ENCODE peak calls at places on chromosomes 5 and 9, in six cellular contexts. H is epithelial cell of esophagus, Z is heart left ventricle, L is foreskin keratinocyte, J is astrocyte of the spinal cord, G is NB4. N is an unnamed sample.

GRCh38 chr9:34591091-34591910 is 1.8 kb upstream of the CNTFR start:
- DNase-seq in H (peak; percentile 74), Z (peak; percentile 86), L (peak; percentile 49), J (peak; percentile 61), G (peak; percentile 87), N (peak; percentile 85)

GRCh38 chr5:83767409-83767992 is 46.8 kb upstream of the HAPLN1 start:
- DNase-seq in H (no peak), Z (no peak), L (peak; percentile 7), J (peak; percentile 52), G (peak; percentile 8), N (no peak)

GRCh38 chr5:180068519-180069090 is 3.0 kb downstream of the RNF130 start:
- DNase-seq in H (no peak), Z (no peak), L (no peak), J (no peak), G (no peak), N (no peak)

GRCh38 chr5:180439911-180440769 is 54.0 kb upstream of the CNOT6 start:
- DNase-seq in H (no peak), Z (no peak), L (no peak), J (no peak), G (peak; percentile 16), N (no peak)

GRCh38 chr9:127589955-127590370 is 22.1 kb upstream of the STXBP1 start:
- DNase-seq in H (peak; percentile 77), Z (peak; percentile 59), L (peak; percentile 54), J (peak; percentile 77), G (peak; percentile 65), N (no peak)

GRCh38 chr9:89926691-89927220 is 321.9 kb downstream of the GADD45G start:
- DNase-seq in H (no peak), Z (no peak), L (no peak), J (no peak), G (no peak), N (no peak)

GRCh38 chr5:110663525-110663924 is 62.9 kb downstream of the TMEM232 start:
- DNase-seq in H (no peak), Z (no peak), L (no peak), J (no peak), G (peak; percentile 14), N (no peak)

GRCh38 chr5:33936004-33936380 is 194 bp upstream of the RXFP3 start:
- DNase-seq in H (peak; percentile 55), Z (peak; percentile 62), L (peak; percentile 60), J (peak; percentile 71), G (peak; percentile 33), N (peak; percentile 88)

GRCh38 chr5:132050136-132050535 is 10.3 kb upstream of the IL3 start:
- DNase-seq in H (no peak), Z (peak; percentile 25), L (no peak), J (no peak), G (peak; percentile 77), N (no peak)

GRCh38 chr9:35651964-35652828 is 1.5 kb upstream of the SIT1 start:
- DNase-seq in H (peak; percentile 88), Z (no peak), L (peak; percentile 42), J (peak; percentile 17), G (peak; percentile 81), N (no peak)

GRCh38 chr9:86406366-86406765 is 52.2 kb upstream of the TUT7 start:
- DNase-seq in H (peak; percentile 94), Z (no peak), L (peak; percentile 89), J (peak; percentile 81), G (no peak), N (no peak)

GRCh38 chr5:111282798-111283197 is 58.6 kb downstream of the CAMK4 start:
- DNase-seq in H (no peak), Z (no peak), L (no peak), J (no peak), G (no peak), N (no peak)

GRCh38 chr5:165130656-165131055 is 1625.2 kb downstream of the MAT2B start:
- DNase-seq in H (no peak), Z (no peak), L (no peak), J (peak; percentile 29), G (no peak), N (no peak)

GRCh38 chr5:104598285-104598684 is 1035.7 kb upstream of the NUDT12 start:
- DNase-seq in H (no peak), Z (no peak), L (no peak), J (no peak), G (no peak), N (no peak)

GRCh38 chr5:143153332-143154119 is 250.0 kb downstream of the NR3C1 start:
- DNase-seq in H (no peak), Z (peak; percentile 49), L (no peak), J (peak; percentile 88), G (no peak), N (no peak)

GRCh38 chr9:85900504-85901201 is 40.3 kb upstream of the NAA35 start:
- DNase-seq in H (peak; percentile 63), Z (no peak), L (peak; percentile 7), J (peak; percentile 29), G (peak; percentile 69), N (no peak)

GRCh38 chr5:135449608-135450007 is 2.5 kb upstream of the DCANP1 start:
- DNase-seq in H (no peak), Z (no peak), L (no peak), J (no peak), G (no peak), N (no peak)

GRCh38 chr5:150557507-150557872 is 49.6 kb downstream of the NDST1 start:
- DNase-seq in H (no peak), Z (no peak), L (no peak), J (no peak), G (no peak), N (no peak)

DNA sequence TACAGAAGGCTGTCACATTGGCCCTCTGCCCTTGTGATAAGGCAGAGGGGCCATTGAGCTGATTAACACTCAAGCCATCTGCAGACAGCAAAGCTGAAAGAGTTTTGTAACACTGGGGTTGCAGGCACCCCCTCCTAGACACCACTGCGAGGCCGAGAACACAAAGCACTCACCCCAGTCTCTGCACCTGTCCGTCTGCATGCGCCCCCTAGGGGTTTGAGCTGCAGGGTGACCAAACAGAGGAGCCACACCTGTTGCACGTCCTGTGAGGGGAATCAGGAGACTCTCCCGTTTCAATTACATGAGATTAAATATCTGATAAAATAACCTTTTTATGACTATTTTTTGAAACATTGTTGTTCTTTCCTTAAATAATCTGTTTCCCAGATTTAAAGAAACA is 1180.4 kb downstream of the CDH9 start:
- DNase-seq in H (no peak), Z (no peak), L (no peak), J (no peak), G (peak; percentile 11), N (no peak)
- TF ChIP-seq CTCF in H (no peak), Z (no peak), L (no peak), J (no peak), G (peak; percentile 46), N (peak; percentile 47)

DNA sequence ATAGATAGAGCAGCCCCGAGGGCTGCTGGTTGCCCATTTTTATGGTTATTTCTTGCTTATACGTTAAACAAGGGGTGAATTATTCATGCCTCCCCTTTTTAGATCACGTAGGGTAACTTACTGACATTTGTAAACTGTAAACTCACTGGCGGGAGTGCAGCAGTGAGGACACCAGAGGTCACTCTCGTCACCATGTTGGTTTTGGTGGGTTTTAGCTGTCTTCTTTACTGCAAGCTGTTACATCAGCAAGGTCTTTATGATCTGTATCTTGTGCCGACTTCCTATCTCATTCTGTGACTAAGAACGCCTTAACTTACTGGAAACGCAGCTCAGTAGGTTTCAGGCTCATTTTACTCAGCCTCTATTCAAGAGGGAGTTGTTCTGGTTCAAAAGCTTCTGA is 155.0 kb upstream of the PRDM9 start:
- DNase-seq in H (peak; percentile 39), Z (no peak), L (peak; percentile 4), J (no peak), G (peak; percentile 59), N (no peak)
- TF ChIP-seq CTCF in H (peak; percentile 30), Z (peak; percentile 29), L (peak; percentile 16), J (no peak), G (peak; percentile 24), N (no peak)

DNA sequence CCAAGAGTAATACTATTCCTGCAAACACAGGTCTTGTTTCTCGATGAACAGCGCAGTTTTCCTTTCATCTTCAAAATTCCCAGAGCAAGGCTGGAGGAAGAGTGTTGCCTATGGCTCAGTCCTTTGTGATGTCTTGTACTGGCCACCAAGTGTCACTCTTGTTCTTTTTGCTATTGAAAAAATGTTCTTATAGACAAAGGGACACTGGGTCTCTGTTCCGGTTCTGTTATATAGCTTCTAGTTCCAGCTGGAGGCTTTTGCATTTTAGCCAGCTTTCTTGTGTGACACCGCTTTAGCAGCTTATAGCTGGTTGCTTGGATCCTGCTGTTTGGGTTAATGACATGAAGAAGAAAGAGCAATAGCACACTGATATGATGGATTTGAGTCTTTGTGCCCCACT is 343.7 kb upstream of the KCNN2 start:
- DNase-seq in H (no peak), Z (no peak), L (no peak), J (no peak), G (no peak), N (no peak)
- TF ChIP-seq CTCF in H (no peak), Z (peak; percentile 45), L (no peak), J (no peak), G (no peak), N (peak; percentile 44)

DNA sequence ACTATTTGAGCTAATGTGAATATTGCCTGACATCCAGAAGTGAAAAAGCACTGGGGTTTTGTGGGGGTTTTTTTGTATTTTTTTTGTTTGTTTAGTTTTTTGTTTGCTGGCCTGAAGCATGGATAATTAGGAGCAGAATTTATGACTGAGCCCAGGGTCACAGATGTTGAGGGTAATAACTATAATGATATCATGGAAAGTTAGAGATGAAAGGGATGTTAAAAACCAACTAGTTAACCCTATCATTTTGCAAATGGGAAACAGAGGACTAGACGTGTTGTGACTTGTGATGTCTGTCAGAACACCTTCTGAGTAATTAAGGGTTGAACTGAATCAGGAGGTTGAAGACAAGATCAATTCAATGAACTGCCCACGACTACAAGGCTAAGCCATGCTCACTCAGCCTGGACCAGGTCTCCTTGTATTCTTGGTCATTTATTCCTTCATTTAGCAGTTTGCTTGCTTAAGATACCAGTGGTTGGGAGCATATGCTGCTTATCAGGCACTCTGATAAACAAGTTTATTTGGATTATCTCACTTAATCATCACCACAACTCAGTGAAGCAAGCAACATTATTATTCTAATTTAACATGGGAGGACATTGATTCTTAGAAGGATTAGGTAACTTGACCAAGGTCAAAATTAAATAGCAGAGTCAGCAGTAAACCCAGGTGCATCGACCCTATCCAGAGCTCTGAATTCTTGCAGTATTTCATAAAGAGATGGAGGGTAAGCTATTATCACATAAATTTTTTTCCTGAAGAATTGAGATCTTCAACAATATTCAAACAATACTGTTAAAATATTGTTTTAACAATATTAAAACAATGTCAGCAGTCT is 75.7 kb upstream of the PIK3R1 start:
- DNase-seq in H (peak; percentile 54), Z (no peak), L (peak; percentile 39), J (no peak), G (no peak), N (no peak)
- TF ChIP-seq CTCF in H (no peak), Z (no peak), L (no peak), J (no peak), G (no peak), N (no peak)

DNA sequence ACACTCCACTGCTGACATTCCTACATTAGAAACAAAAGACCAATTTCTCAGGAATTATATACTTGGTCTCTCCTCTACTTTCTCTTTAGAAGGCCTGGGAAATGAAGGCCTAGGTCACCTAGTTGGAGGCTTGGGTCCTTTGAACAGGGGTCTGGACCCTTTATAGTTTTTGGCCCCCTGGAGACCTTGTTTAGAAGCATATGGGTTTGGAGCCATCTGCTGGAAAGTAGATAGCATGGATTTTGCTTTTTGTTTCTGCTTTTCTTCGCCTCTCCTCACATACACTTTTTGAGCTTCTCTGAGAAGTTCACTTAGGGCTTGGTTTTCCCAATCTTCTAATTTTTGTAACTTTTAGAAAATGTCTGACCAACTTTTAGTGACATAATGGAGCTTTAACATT is 67.1 kb upstream of the CDK20 start:
- DNase-seq in H (no peak), Z (no peak), L (no peak), J (no peak), G (peak; percentile 11), N (no peak)
- TF ChIP-seq CTCF in H (no peak), Z (no peak), L (peak; percentile 42), J (peak; percentile 44), G (peak; percentile 22), N (peak; percentile 59)